ENCODE peak calls at places on chromosomes 6 and 20, in six cellular contexts. H is testis; X is ovary; C is D341Med; V is effector memory CD8-positive, alpha-beta T cell; W is amygdala. D is an unnamed sample.

GRCh38 chr6:108945686-108946158 is 97.5 kb downstream of the ARMC2 start:
- DNase-seq in W (peak), V (no peak), C (no peak), H (peak), X (peak), D (peak)

GRCh38 chr6:9397981-9398559 is 962.7 kb upstream of the SLC35B3 start:
- DNase-seq in C (no peak), H (no peak), X (no peak), V (no peak), W (no peak), D (peak)

GRCh38 chr6:10481101-10481500 is 40.0 kb upstream of the GCNT2 start:
- DNase-seq in V (no peak), W (no peak), H (no peak), C (no peak), X (no peak), D (no peak)

GRCh38 chr6:132205946-132206345 is 195.3 kb downstream of the MOXD1 start:
- DNase-seq in H (no peak), X (no peak), C (no peak), V (no peak), W (no peak), D (no peak)

GRCh38 chr20:62496525-62497218 is 20.9 kb upstream of the GATA5 start:
- DNase-seq in W (no peak), X (no peak), H (peak), C (peak), V (no peak), D (no peak)

GRCh38 chr6:42128460-42129359 is 13.7 kb downstream of the C6orf132 start:
- DNase-seq in X (no peak), H (no peak), W (no peak), V (no peak), C (no peak), D (no peak)

GRCh38 chr6:44932651-44933091 is 395.5 kb upstream of the RUNX2 start:
- DNase-seq in W (no peak), C (no peak), V (peak), H (no peak), X (no peak), D (no peak)

GRCh38 chr20:56360133-56360898 is 1.5 kb downstream of the FAM210B start:
- DNase-seq in V (no peak), X (no peak), W (no peak), C (no peak), H (no peak), D (no peak)

GRCh38 chr6:14379568-14379967 is 262.0 kb downstream of the CD83 start:
- DNase-seq in X (no peak), C (no peak), W (no peak), H (no peak), V (no peak), D (no peak)

GRCh38 chr6:68778356-68779020 is 143.4 kb downstream of the ADGRB3 start:
- DNase-seq in W (no peak), X (no peak), C (peak), H (peak), V (no peak), D (no peak)

GRCh38 chr6:169976301-169977081 is 225.1 kb downstream of the ERMARD start:
- DNase-seq in H (no peak), X (no peak), V (no peak), C (no peak), W (no peak), D (no peak)

GRCh38 chr6:82033631-82034211 is 213.8 kb downstream of the IBTK start:
- DNase-seq in V (no peak), X (no peak), H (no peak), W (no peak), C (no peak), D (peak)

GRCh38 chr20:32443386-32443974 is 85.3 kb downstream of the ASXL1 start:
- DNase-seq in W (no peak), X (no peak), H (peak), V (no peak), C (no peak), D (no peak)

GRCh38 chr20:62368629-62369507 is 1.8 kb upstream of the LAMA5 start:
- DNase-seq in X (peak), C (no peak), H (no peak), V (no peak), W (no peak), D (no peak)

GRCh38 chr20:40634891-40635290 is 54.1 kb downstream of the MAFB start:
- DNase-seq in V (no peak), C (no peak), W (no peak), H (no peak), X (no peak), D (no peak)

GRCh38 chr6:163943647-163944395 is 529.3 kb downstream of the QKI start:
- DNase-seq in H (no peak), V (no peak), W (peak), X (no peak), C (no peak), D (peak)

GRCh38 chr20:54128175-54128574 is 45.6 kb downstream of the CYP24A1 start:
- DNase-seq in C (no peak), V (no peak), H (no peak), X (no peak), W (no peak), D (no peak)

GRCh38 chr6:42781546-42781810 is 374 bp upstream of the BICRAL start:
- DNase-seq in X (no peak), W (no peak), C (no peak), V (no peak), H (no peak), D (no peak)

GRCh38 chr6:19964115-19964514 is 126.9 kb downstream of the ID4 start:
- DNase-seq in X (no peak), V (no peak), H (no peak), W (no peak), C (no peak), D (no peak)

GRCh38 chr6:10396775-10397174 is 18.1 kb downstream of the TFAP2A start:
- DNase-seq in C (no peak), V (no peak), X (no peak), H (no peak), W (no peak), D (no peak)

GRCh38 chr6:67630146-67630545 is 1004.9 kb upstream of the ADGRB3 start:
- DNase-seq in X (no peak), C (no peak), V (no peak), H (no peak), W (no peak), D (no peak)

GRCh38 chr6:54267798-54268197 is 40.4 kb upstream of the TINAG start:
- DNase-seq in C (peak), W (no peak), V (no peak), H (peak), X (no peak), D (no peak)

GRCh38 chr6:105137388-105137787 is 42.4 kb downstream of the POPDC3 start:
- DNase-seq in H (peak), W (peak), C (peak), X (peak), V (no peak), D (peak)

GRCh38 chr20:41509316-41509715 is 108.9 kb downstream of the CHD6 start:
- DNase-seq in C (no peak), W (no peak), H (no peak), V (no peak), X (no peak), D (no peak)

GRCh38 chr6:45430590-45431202 is 53.0 kb upstream of the SUPT3H start:
- DNase-seq in V (no peak), C (no peak), X (no peak), H (no peak), W (no peak), D (no peak)

GRCh38 chr6:104541411-104541810 is 318.3 kb downstream of the HACE1 start:
- DNase-seq in H (no peak), C (no peak), X (no peak), W (no peak), V (no peak), D (no peak)

GRCh38 chr20:35171753-35172433 is at the start of gene PROCR:
- DNase-seq in H (peak), X (peak), C (peak), V (no peak), W (no peak), D (peak)

GRCh38 chr6:55694148-55694547 is 115.2 kb upstream of the HMGCLL1 start:
- DNase-seq in V (no peak), X (no peak), C (no peak), W (no peak), H (no peak), D (peak)

GRCh38 chr20:5735845-5736530 is 14.2 kb upstream of the SHLD1 start:
- DNase-seq in H (no peak), X (no peak), C (no peak), V (no peak), W (no peak), D (no peak)

GRCh38 chr6:156791261-156791850 is 14.2 kb downstream of the ARID1B start:
- DNase-seq in V (no peak), X (no peak), W (no peak), H (no peak), C (peak), D (no peak)

GRCh38 chr20:50817776-50818172 is 22.9 kb downstream of the BCAS4 start:
- DNase-seq in X (no peak), H (no peak), W (no peak), C (no peak), V (no peak), D (no peak)

GRCh38 chr6:87350516-87350915 is 5.9 kb downstream of the C6orf163 start:
- DNase-seq in W (no peak), H (no peak), V (no peak), X (no peak), C (no peak), D (no peak)

GRCh38 chr6:131281471-131282270 is 146.4 kb downstream of the AKAP7 start:
- DNase-seq in W (no peak), V (peak), C (no peak), H (peak), X (no peak), D (peak)

GRCh38 chr6:92196320-92196719 is 1223.0 kb downstream of the EPHA7 start:
- DNase-seq in W (no peak), V (no peak), X (no peak), H (no peak), C (no peak), D (no peak)

GRCh38 chr6:26056583-26057350 is 30.5 kb upstream of the HFE start:
- DNase-seq in X (peak), W (no peak), C (peak), H (peak), V (peak), D (no peak)

GRCh38 chr6:11354019-11354418 is 121.6 kb upstream of the NEDD9 start:
- DNase-seq in X (no peak), V (no peak), H (peak), W (no peak), C (no peak), D (peak)

GRCh38 chr6:70415660-70416059 is 2.4 kb downstream of the FAM135A start:
- DNase-seq in X (no peak), C (no peak), V (no peak), W (no peak), H (no peak), D (no peak)

GRCh38 chr6:22470454-22471368 is 98.7 kb upstream of the HDGFL1 start:
- DNase-seq in X (peak), V (no peak), C (no peak), W (no peak), H (no peak), D (peak)

GRCh38 chr20:53990768-53991472 is 79.5 kb downstream of the BCAS1 start:
- DNase-seq in H (no peak), X (no peak), W (no peak), C (no peak), V (no peak), D (no peak)